ENCODE peak calls at places on chromosomes 16 and 17, in five cellular contexts. T is H54, X is T-helper 17 cell, I is Right ventricle myocardium superior, B is GM23338. U is an unnamed sample.

GRCh38 chr17:55996826-55997225 is 156.4 kb upstream of the ANKFN1 start:
- DNase-seq in T (no peak), X (no peak), I (no peak), B (no peak), U (no peak)

GRCh38 chr16:14181371-14182050 is 110.4 kb downstream of the MRTFB start:
- DNase-seq in T (no peak), X (no peak), I (no peak), B (no peak), U (no peak)

GRCh38 chr17:55770220-55770870 is 19.5 kb downstream of the PCTP start:
- DNase-seq in T (peak), X (no peak), I (no peak), B (peak), U (peak)

GRCh38 chr17:22506861-22507260 is 814.5 kb downstream of the KCNJ18 start:
- DNase-seq in T (no peak), X (no peak), I (no peak), B (no peak), U (no peak)

GRCh38 chr16:84952335-84953050 is 58.8 kb downstream of the ZDHHC7 start:
- DNase-seq in T (peak), X (peak), I (peak), B (peak), U (peak)

GRCh38 chr17:55285340-55286301 is 20.9 kb downstream of the HLF start:
- DNase-seq in T (no peak), X (no peak), I (peak), B (no peak), U (no peak)

GRCh38 chr17:80103686-80104085 is 2.3 kb downstream of the GAA start:
- DNase-seq in T (no peak), X (no peak), I (no peak), B (no peak), U (no peak)

GRCh38 chr16:85235988-85236831 is 123.9 kb upstream of the CIBAR2 start:
- DNase-seq in T (peak), X (no peak), I (peak), B (no peak), U (peak)

GRCh38 chr16:53323924-53324323 is 110.3 kb upstream of the RBL2 start:
- DNase-seq in T (no peak), X (no peak), I (no peak), B (no peak), U (no peak)

GRCh38 chr17:38430316-38430715 is 2.1 kb downstream of the ARHGAP23 start:
- DNase-seq in T (no peak), X (no peak), I (no peak), B (no peak), U (no peak)

GRCh38 chr17:49469831-49470568 is 25.1 kb upstream of the NGFR start:
- DNase-seq in T (no peak), X (no peak), I (peak), B (peak), U (no peak)

GRCh38 chr17:70355185-70355584 is 185.9 kb downstream of the KCNJ2 start:
- DNase-seq in T (no peak), X (no peak), I (no peak), B (no peak), U (no peak)

GRCh38 chr17:16273499-16273898 is 56.5 kb downstream of the PIGL start:
- DNase-seq in T (no peak), X (no peak), I (no peak), B (no peak), U (no peak)

GRCh38 chr17:73424571-73424970 is 112.8 kb upstream of the CDC42EP4 start:
- DNase-seq in T (no peak), X (no peak), I (no peak), B (no peak), U (no peak)

GRCh38 chr16:13994239-13995106 is 74.5 kb downstream of the ERCC4 start:
- DNase-seq in T (no peak), X (no peak), I (no peak), B (no peak), U (no peak)